ENCODE peak calls at places on chromosome 13, in ten cellular contexts. A is NCI-H774; U is heart right ventricle; I is frontal cortex; E is AG04449; Z is naive thymus-derived CD8-positive, alpha-beta T cell; Q is GM03348; B is GM04503; S is NCI-H1092; Y is NCI-H2081. H is an unnamed sample.

GRCh38 chr13:113827021-113827420 is 36.9 kb downstream of the GAS6 start:
- DNase-seq in B (no peak), Q (no peak), U (no peak), Z (no peak), Y (no peak), S (no peak), I (no peak), E (no peak), A (no peak), H (no peak)

GRCh38 chr13:112943309-112944125 is 25.5 kb upstream of the MCF2L start:
- DNase-seq in Y (peak), S (peak), U (peak), B (no peak), I (peak), A (peak), E (no peak), Q (peak), Z (no peak), H (no peak)

GRCh38 chr13:60043262-60043661 is 120.5 kb downstream of the DIAPH3 start:
- DNase-seq in Q (peak), Z (no peak), E (peak), S (no peak), I (no peak), A (no peak), B (peak), U (no peak), Y (no peak), H (no peak)

GRCh38 chr13:43153436-43154082 is 130.2 kb downstream of the DNAJC15 start:
- DNase-seq in Z (no peak), Q (no peak), Y (no peak), S (no peak), I (no peak), E (peak), B (no peak), A (no peak), U (no peak), H (no peak)

GRCh38 chr13:26168276-26168814 is 53.8 kb downstream of the RNF6 start:
- DNase-seq in Z (no peak), U (no peak), A (no peak), I (no peak), Q (no peak), E (peak), Y (no peak), S (no peak), B (no peak), H (no peak)

GRCh38 chr13:75402787-75403186 is 79.2 kb downstream of the TBC1D4 start:
- DNase-seq in Y (no peak), A (no peak), B (no peak), I (no peak), Z (no peak), Q (no peak), E (no peak), U (peak), S (no peak), H (no peak)

GRCh38 chr13:82672248-82672647 is 1210.0 kb downstream of the SLITRK1 start:
- DNase-seq in Q (no peak), A (no peak), Y (no peak), Z (no peak), S (no peak), B (no peak), I (no peak), U (no peak), E (no peak), H (no peak)

GRCh38 chr13:98741741-98742435 is 10.6 kb downstream of the SLC15A1 start:
- DNase-seq in A (no peak), Y (no peak), E (no peak), Z (no peak), B (peak), Q (peak), S (no peak), I (no peak), U (no peak), H (no peak)

GRCh38 chr13:39784347-39784746 is 128.9 kb downstream of the COG6 start:
- DNase-seq in B (no peak), A (no peak), E (no peak), Q (no peak), S (no peak), Z (no peak), U (no peak), Y (no peak), I (no peak), H (no peak)

H was measured in NCI-H748 treated with DMSO at 0.1 percent for 48 hours.